ENCODE peak calls at places on chromosomes 6 and 20, in four cellular contexts. S is HepG2, L is WTC11, K is K562. N is an unnamed sample.

GRCh38 chr6:39092124-39092523 is 22.9 kb downstream of the SAYSD1 start:
- DNase-seq in S (peak), K (peak), L (peak), N (peak)

GRCh38 chr6:109441069-109441816 is 719 bp downstream of the SMPD2 start:
- DNase-seq in L (peak), S (peak), K (peak), N (peak)

GRCh38 chr6:148075352-148075751 is 267.3 kb upstream of the SASH1 start:
- DNase-seq in K (no peak), L (no peak), S (no peak), N (no peak)

GRCh38 chr6:163355471-163355991 is 59.0 kb upstream of the QKI start:
- DNase-seq in K (no peak), L (no peak), S (peak), N (no peak)

GRCh38 chr6:33008944-33009861 is at the start of gene HLA-DOA:
- DNase-seq in L (peak), K (no peak), S (no peak), N (peak)

GRCh38 chr20:10171864-10172751 is 46.5 kb upstream of the SNAP25 start:
- DNase-seq in L (peak), S (no peak), K (no peak), N (peak)

GRCh38 chr6:53168516-53169257 is 20.0 kb upstream of the GCM1 start:
- DNase-seq in K (no peak), L (no peak), S (no peak), N (no peak)

GRCh38 chr20:59525500-59526241 is 78.7 kb upstream of the PHACTR3 start:
- DNase-seq in S (peak), L (peak), K (peak), N (peak)

GRCh38 chr6:35769211-35769610 is 7.2 kb upstream of the CLPSL2 start:
- DNase-seq in S (no peak), K (no peak), L (no peak), N (no peak)

GRCh38 chr6:11279213-11279780 is 46.8 kb upstream of the NEDD9 start:
- DNase-seq in K (no peak), L (no peak), S (no peak), N (no peak)
- TF ChIP-seq SP1 in K (no peak), L (no peak), S (no peak), N (no peak)

GRCh38 chr6:144377586-144377985 is 92.5 kb downstream of the UTRN start:
- DNase-seq in L (no peak), K (no peak), S (no peak), N (no peak)
- TF ChIP-seq ELF4 in L (no peak), K (no peak), S (no peak), N (no peak)

GRCh38 chr6:72182337-72183246 is 296.2 kb downstream of the RIMS1 start:
- DNase-seq in L (peak), K (peak), S (no peak), N (peak)
- TF ChIP-seq SP1 in L (peak), K (no peak), S (no peak), N (no peak)

GRCh38 chr6:156719720-156720563 is 57.2 kb upstream of the ARID1B start:
- DNase-seq in S (peak), K (peak), L (peak), N (no peak)
- TF ChIP-seq ELF4 in S (no peak), K (no peak), L (no peak), N (no peak)

GRCh38 chr20:3998998-3999397 is 16.4 kb downstream of the RNF24 start:
- DNase-seq in K (no peak), L (no peak), S (no peak), N (no peak)
- TF ChIP-seq SP1 in K (no peak), L (no peak), S (no peak), N (no peak)

GRCh38 chr6:43921548-43922422 is 151.8 kb downstream of the VEGFA start:
- DNase-seq in S (no peak), K (no peak), L (peak), N (no peak)
- TF ChIP-seq ELF4 in S (no peak), K (no peak), L (no peak), N (no peak)

GRCh38 chr20:38169636-38170035 is 4.6 kb upstream of the TGM2 start:
- DNase-seq in S (no peak), K (no peak), L (no peak), N (no peak)
- TF ChIP-seq SP1 in S (no peak), K (no peak), L (no peak), N (no peak)